ENCODE peak calls at places on chromosomes 4 and X, in four cellular contexts. E, L, M and H are unnamed samples.

GRCh38 chr4:147799986-147800555 is 68.2 kb downstream of the ARHGAP10 start:
- DNase-seq in E (no peak), L (no peak), M (no peak), H (no peak)

GRCh38 chr4:175330652-175331051 is 412.5 kb downstream of the ADAM29 start:
- DNase-seq in E (no peak), L (no peak), M (peak; percentile 36), H (no peak)

GRCh38 chrX:49272426-49272825 is 2.8 kb downstream of the PPP1R3F start:
- DNase-seq in E (no peak), L (no peak), M (no peak), H (no peak)

GRCh38 chr4:70715097-70715496 is 6.7 kb upstream of the RUFY3 start:
- DNase-seq in E (no peak), L (no peak), M (no peak), H (no peak)

GRCh38 chr4:182698212-182698611 is 219.0 kb downstream of the DCTD start:
- DNase-seq in E (no peak), L (no peak), M (no peak), H (no peak)

GRCh38 chr4:183384516-183384915 is 59.9 kb upstream of the CDKN2AIP start:
- DNase-seq in E (no peak), L (no peak), M (no peak), H (no peak)

GRCh38 chrX:54825716-54826428 is 18.3 kb downstream of the MAGED2 start:
- DNase-seq in E (no peak), L (no peak), M (no peak), H (no peak)

GRCh38 chr4:124936427-124936826 is 223.9 kb upstream of the ANKRD50 start:
- DNase-seq in E (peak; percentile 83), L (no peak), M (no peak), H (peak; percentile 85)

GRCh38 chr4:53021709-53022108 is 159.6 kb downstream of the RASL11B start:
- DNase-seq in E (no peak), L (no peak), M (no peak), H (no peak)

GRCh38 chr4:128387600-128388351 is 100.2 kb upstream of the PGRMC2 start:
- DNase-seq in E (no peak), L (no peak), M (peak; percentile 69), H (no peak)

GRCh38 chr4:54281060-54281781 is 52.1 kb downstream of the PDGFRA start:
- DNase-seq in E (peak; percentile 92), L (no peak), M (no peak), H (peak; percentile 72)

GRCh38 chr4:81470456-81471327 is 1.0 kb downstream of the RASGEF1B start:
- DNase-seq in E (peak; percentile 47), L (peak; percentile 75), M (no peak), H (peak; percentile 54)

GRCh38 chr4:172838108-172838507 is 330.5 kb upstream of the GALNT7 start:
- DNase-seq in E (no peak), L (no peak), M (no peak), H (no peak)

GRCh38 chr4:31194823-31195222 is 474.7 kb downstream of the PCDH7 start:
- DNase-seq in E (no peak), L (no peak), M (no peak), H (no peak)

GRCh38 chr4:119212964-119213606 is 572 bp downstream of the USP53 start:
- DNase-seq in E (peak; percentile 85), L (peak; percentile 93), M (peak; percentile 81), H (peak; percentile 94)

GRCh38 chr4:140400111-140400510 is 26.7 kb downstream of the SCOC start:
- DNase-seq in E (no peak), L (no peak), M (no peak), H (no peak)

GRCh38 chr4:21726255-21726815 is 222.2 kb downstream of the KCNIP4 start:
- DNase-seq in E (no peak), L (no peak), M (no peak), H (no peak)

GRCh38 chrX:77694491-77694890 is 91.5 kb downstream of the ATRX start:
- DNase-seq in E (no peak), L (no peak), M (no peak), H (no peak)

GRCh38 chr4:112523764-112524505 is 8.0 kb upstream of the NEUROG2 start:
- DNase-seq in E (peak; percentile 60), L (peak; percentile 84), M (peak; percentile 70), H (no peak)

GRCh38 chrX:115177941-115178340 is 11.3 kb upstream of the RBMXL3 start:
- DNase-seq in E (no peak), L (no peak), M (no peak), H (no peak)

GRCh38 chr4:73281396-73281795 is 22.8 kb upstream of the ANKRD17 start:
- DNase-seq in E (no peak), L (no peak), M (no peak), H (no peak)

GRCh38 chr4:15488136-15488535 is 18.5 kb downstream of the CC2D2A start:
- DNase-seq in E (no peak), L (no peak), M (no peak), H (no peak)

GRCh38 chr4:53365121-53365485 is 758 bp downstream of the SCFD2 start:
- DNase-seq in E (no peak), L (no peak), M (no peak), H (no peak)

GRCh38 chrX:102697506-102697905 is 14.7 kb upstream of the GPRASP2 start:
- DNase-seq in E (no peak), L (no peak), M (no peak), H (no peak)

GRCh38 chr4:53507671-53508286 is 83.5 kb downstream of the LNX1 start:
- DNase-seq in E (peak; percentile 67), L (no peak), M (no peak), H (peak; percentile 51)

GRCh38 chr4:16844796-16845586 is 53.5 kb downstream of the LDB2 start:
- DNase-seq in E (no peak), L (no peak), M (no peak), H (no peak)

GRCh38 chr4:136121431-136121830 is 1410.9 kb downstream of the PCDH18 start:
- DNase-seq in E (no peak), L (no peak), M (peak; percentile 35), H (no peak)

GRCh38 chr4:24656906-24657305 is 72.6 kb upstream of the DHX15 start:
- DNase-seq in E (no peak), L (no peak), M (peak; percentile 75), H (no peak)

GRCh38 chr4:8053688-8054449 is 104.7 kb downstream of the ABLIM2 start:
- DNase-seq in E (no peak), L (no peak), M (no peak), H (no peak)

GRCh38 chr4:14269824-14270223 is 642.3 kb upstream of the BOD1L1 start:
- DNase-seq in E (no peak), L (no peak), M (no peak), H (peak; percentile 5)

GRCh38 chrX:129161108-129161507 is 362.2 kb downstream of the SMARCA1 start:
- DNase-seq in E (no peak), L (no peak), M (no peak), H (no peak)

GRCh38 chr4:84767163-84767562 is 184.2 kb downstream of the CDS1 start:
- DNase-seq in E (no peak), L (no peak), M (no peak), H (no peak)

GRCh38 chrX:101079223-101079622 is 544 bp downstream of the TMEM35A start:
- DNase-seq in E (no peak), L (no peak), M (no peak), H (no peak)

GRCh38 chr4:6420036-6420435 is 52.4 kb downstream of the PPP2R2C start:
- DNase-seq in E (no peak), L (no peak), M (no peak), H (no peak)

GRCh38 chr4:37742149-37742548 is 56.0 kb upstream of the RELL1 start:
- DNase-seq in E (no peak), L (no peak), M (peak; percentile 75), H (no peak)

DNA sequence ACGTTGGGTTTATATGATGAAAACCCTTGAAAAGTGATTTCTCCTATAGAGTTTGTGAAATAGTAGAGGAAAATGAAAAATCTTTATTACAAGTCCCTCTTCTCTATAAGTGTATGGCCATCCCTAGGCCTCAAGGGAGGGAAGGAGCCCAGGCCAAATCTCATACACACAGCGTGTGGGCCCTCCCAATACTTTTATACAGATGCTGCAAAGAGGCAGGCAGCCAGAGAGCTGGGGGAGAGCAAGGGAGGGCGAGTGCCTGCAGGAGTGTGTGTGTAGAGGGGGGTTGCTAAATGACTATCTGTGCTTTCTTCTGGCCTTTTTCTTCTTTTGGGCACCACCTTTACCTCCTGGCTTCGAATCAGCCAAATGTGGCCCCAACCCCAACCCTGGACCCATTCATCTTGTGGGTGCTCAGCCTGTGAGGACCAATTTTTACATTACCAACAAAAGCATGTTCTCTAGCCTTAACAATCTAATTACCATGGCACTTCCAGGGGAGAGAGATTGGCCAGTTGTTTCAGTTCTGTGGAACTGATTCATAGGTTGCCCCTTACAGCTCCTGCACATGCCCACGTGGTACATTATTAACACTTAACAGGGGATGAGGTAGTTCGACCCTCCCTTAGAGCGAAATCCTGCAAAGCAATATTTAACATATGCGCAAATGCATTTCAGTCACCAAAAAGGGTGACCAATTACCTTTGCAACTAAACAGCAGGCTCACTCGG is 2.0 kb downstream of the GPC3 start:
- DNase-seq in E (no peak), L (no peak), M (no peak), H (no peak)
- H3K4me1 ChIP-seq in E (peaks cover 12% of the 10 kb centered on the region), L (no peaks in the 10 kb centered on the region), M (no peaks in the 10 kb centered on the region), H (no peaks in the 10 kb centered on the region)

DNA sequence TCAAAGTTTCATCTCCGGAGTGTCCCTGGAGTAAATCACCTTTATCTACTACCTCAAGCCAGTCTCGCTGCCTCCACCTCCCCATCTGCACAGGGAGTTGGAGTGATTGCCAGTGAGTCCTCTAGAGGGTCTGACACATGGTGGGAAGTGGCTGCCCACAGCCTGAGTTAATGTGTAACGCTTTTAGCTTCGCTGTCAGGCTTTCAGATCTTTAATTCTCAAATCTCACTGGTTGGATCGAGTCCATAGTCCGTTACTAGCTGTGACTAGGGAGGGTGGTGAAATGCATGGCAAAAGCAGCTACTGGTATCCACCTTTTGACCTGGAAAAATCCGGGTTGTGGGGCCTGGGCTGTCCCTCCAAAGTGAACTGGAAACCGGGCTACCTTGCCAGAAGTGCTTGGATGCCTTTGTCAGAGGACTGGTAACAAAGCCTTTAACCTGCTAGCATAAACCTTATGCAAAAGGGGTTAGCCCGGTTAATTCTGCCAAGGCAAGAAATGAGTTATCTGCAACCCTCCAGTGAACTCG is 5.0 kb upstream of the WDR1 start:
- DNase-seq in E (no peak), L (no peak), M (no peak), H (no peak)
- TF ChIP-seq CTCF in E (no peak), L (no peak), M (no peak), H (no peak)

GRCh38 chr4:151206241-151207005 is 70.5 kb upstream of the PRSS48 start:
- DNase-seq in E (no peak), L (no peak), M (no peak), H (no peak)
- H3K27ac ChIP-seq in E (no peak overlapping the region), L (peak overlapping the region; percentile 56), M (no peak overlapping the region), H (peak overlapping the region; percentile 16)

GRCh38 chr4:2857349-2857927 is 13.8 kb downstream of the ADD1 start:
- DNase-seq in E (no peak), L (no peak), M (no peak), H (no peak)
- H3K4me1 ChIP-seq in E (peaks cover 66% of the 10 kb centered on the region), L (peaks cover 76% of the 10 kb centered on the region), M (peaks cover 15% of the 10 kb centered on the region), H (peaks cover 99% of the 10 kb centered on the region)

DNA sequence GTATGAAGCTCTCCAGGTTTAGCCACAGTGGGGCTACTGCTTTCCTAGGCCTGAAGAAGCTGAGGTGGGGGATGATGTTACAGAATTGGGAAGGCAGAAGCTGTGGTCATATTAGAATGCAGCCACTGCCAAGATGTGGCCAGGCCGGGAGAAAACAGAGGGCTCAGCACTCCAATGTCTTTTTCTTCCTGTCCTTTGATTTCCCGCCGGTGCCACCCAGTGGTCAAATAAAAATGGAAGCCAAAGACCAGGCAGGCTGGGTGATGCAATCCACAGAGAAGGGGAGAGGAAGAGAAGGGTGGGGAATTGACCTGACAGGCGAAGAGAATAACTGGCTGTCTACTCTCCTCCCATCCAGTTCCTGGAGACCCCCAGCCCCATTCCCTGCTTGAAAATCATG is 94.9 kb upstream of the SHISA3 start:
- DNase-seq in E (peak; percentile 29), L (no peak), M (no peak), H (no peak)
- TF ChIP-seq CTCF in E (no peak), L (no peak), M (no peak), H (no peak)